ENCODE peak calls at places on chromosome 3, in six cellular contexts. U, Y, M, P, N and X are unnamed samples.

GRCh38 chr3:153209596-153209995 is 47.6 kb downstream of the RAP2B start:
- DNase-seq in M (peak), U (peak), P (peak), N (peak), Y (peak), X (peak)

GRCh38 chr3:153350420-153350819 is 188.4 kb downstream of the RAP2B start:
- DNase-seq in Y (no peak), P (no peak), N (no peak), U (no peak), M (no peak), X (no peak)

GRCh38 chr3:114121996-114122709 is 56.7 kb downstream of the DRD3 start:
- DNase-seq in N (no peak), P (no peak), U (no peak), Y (no peak), M (peak), X (no peak)

GRCh38 chr3:9248232-9249191 is 934 bp downstream of the SRGAP3 start:
- DNase-seq in N (no peak), P (no peak), Y (no peak), M (no peak), U (no peak), X (no peak)

GRCh38 chr3:14902719-14903118 is 44.7 kb upstream of the NR2C2 start:
- DNase-seq in N (no peak), M (peak), P (peak), Y (no peak), U (no peak), X (peak)

GRCh38 chr3:183578179-183578578 is 22.7 kb upstream of the KLHL6 start:
- DNase-seq in N (no peak), P (no peak), M (no peak), Y (no peak), U (no peak), X (no peak)

GRCh38 chr3:110743202-110743601 is 328.4 kb upstream of the NECTIN3 start:
- DNase-seq in M (no peak), Y (no peak), N (no peak), P (no peak), U (no peak), X (no peak)

GRCh38 chr3:86951343-86951742 is 39.6 kb downstream of the VGLL3 start:
- DNase-seq in Y (no peak), P (no peak), M (no peak), U (no peak), N (no peak), X (no peak)

GRCh38 chr3:194573680-194574437 is 59.4 kb downstream of the TMEM44 start:
- DNase-seq in P (peak), M (peak), N (no peak), U (peak), Y (no peak), X (no peak)

GRCh38 chr3:155791190-155791589 is 14.9 kb downstream of the C3orf33 start:
- DNase-seq in U (no peak), M (no peak), Y (no peak), P (no peak), N (no peak), X (no peak)

GRCh38 chr3:194386066-194386465 is 13.0 kb downstream of the GP5 start:
- DNase-seq in U (no peak), M (no peak), N (no peak), Y (no peak), P (no peak), X (no peak)

GRCh38 chr3:180420016-180420415 is 181.9 kb upstream of the TTC14 start:
- DNase-seq in M (no peak), U (no peak), P (no peak), Y (no peak), N (no peak), X (no peak)

GRCh38 chr3:52246728-52247454 is 1.3 kb downstream of the PPM1M start:
- DNase-seq in M (no peak), P (peak), Y (peak), U (no peak), N (peak), X (peak)

DNA sequence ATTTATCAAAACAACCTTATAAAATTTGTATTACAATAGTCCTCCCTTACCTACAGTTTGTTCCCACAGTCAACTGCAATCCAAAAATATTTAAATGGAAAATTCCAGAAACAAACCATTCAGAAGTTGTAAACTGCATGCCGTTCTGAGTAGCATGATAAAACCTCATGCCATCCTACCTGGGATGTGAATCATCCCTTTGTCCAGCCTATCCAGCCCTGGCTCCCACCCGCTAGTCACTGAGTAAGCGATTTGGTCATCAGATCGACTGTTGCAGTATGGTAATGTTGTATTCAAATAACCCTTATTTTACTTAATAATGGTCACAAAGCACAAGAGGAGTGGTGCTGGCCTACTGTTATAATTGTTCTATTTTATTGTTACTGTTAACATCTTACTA is 97.9 kb downstream of the TMCC1 start:
- DNase-seq in M (no peak), P (no peak), N (no peak), Y (no peak), U (no peak), X (no peak)
- H3K4me3 ChIP-seq in M (no peak), P (no peak), N (no peak), Y (no peak), U (no peak), X (no peak)

GRCh38 chr3:29494305-29495036 is 213.6 kb downstream of the RBMS3 start:
- DNase-seq in P (no peak), Y (no peak), U (no peak), N (no peak), M (no peak), X (no peak)
- H3K4me3 ChIP-seq in P (no peak), Y (no peak), U (no peak), N (no peak), M (no peak), X (no peak)

GRCh38 chr3:15983693-15984092 is 185.9 kb upstream of the ANKRD28 start:
- DNase-seq in Y (no peak), N (no peak), U (no peak), M (no peak), P (no peak), X (no peak)
- H3K4me3 ChIP-seq in Y (no peak), N (no peak), U (no peak), M (no peak), P (peak), X (no peak)

GRCh38 chr3:10992946-10993728 is 589 bp downstream of the SLC6A1 start:
- DNase-seq in P (no peak), U (no peak), N (no peak), M (no peak), Y (no peak), X (no peak)
- H3K4me3 ChIP-seq in P (peak), U (peak), N (peak), M (no peak), Y (peak), X (peak)